ENCODE peak calls at places on chromosome 1, in six cellular contexts. K is left cardiac atrium; G is endothelial cell; T is lower leg skin; M is fibroblast of pulmonary artery; O is Jurkat, Clone E6-1. B is an unnamed sample.

GRCh38 chr1:67683736-67684525 is 1.1 kb upstream of the GADD45A start:
- DNase-seq in T (no peak), K (no peak), G (no peak), O (no peak), M (peak; percentile 38), B (no peak)

GRCh38 chr1:31831397-31832378 is 15.9 kb upstream of the SPOCD1 start:
- DNase-seq in T (no peak), K (no peak), O (no peak), M (no peak), G (no peak), B (no peak)

GRCh38 chr1:8448906-8449661 is 131.2 kb downstream of the SLC45A1 start:
- DNase-seq in T (no peak), M (peak; percentile 33), G (no peak), O (no peak), K (no peak), B (no peak)

GRCh38 chr1:96362623-96363022 is 359.0 kb upstream of the PTBP2 start:
- DNase-seq in M (peak; percentile 96), K (no peak), G (no peak), T (no peak), O (no peak), B (no peak)

GRCh38 chr1:223844962-223845809 is 561 bp downstream of the TP53BP2 start:
- DNase-seq in K (peak; percentile 68), T (peak; percentile 38), G (peak; percentile 64), M (peak; percentile 75), O (no peak), B (peak; percentile 65)

GRCh38 chr1:82392513-82392912 is 591.8 kb downstream of the ADGRL2 start:
- DNase-seq in M (peak; percentile 31), G (no peak), K (no peak), O (no peak), T (no peak), B (no peak)

GRCh38 chr1:180912211-180912800 is 391 bp upstream of the KIAA1614 start:
- DNase-seq in M (peak; percentile 25), G (peak; percentile 36), T (no peak), O (no peak), K (no peak), B (no peak)

GRCh38 chr1:165543651-165544452 is at the start of gene LRRC52:
- DNase-seq in T (no peak), G (no peak), K (peak; percentile 86), O (no peak), M (no peak), B (no peak)

GRCh38 chr1:101960164-101960563 is 36.6 kb downstream of the OLFM3 start:
- DNase-seq in M (no peak), K (no peak), T (no peak), O (no peak), G (no peak), B (no peak)

GRCh38 chr1:55592122-55592521 is 377.0 kb upstream of the USP24 start:
- DNase-seq in T (no peak), K (no peak), O (no peak), M (no peak), G (no peak), B (no peak)

GRCh38 chr1:64536217-64536835 is 66.4 kb downstream of the CACHD1 start:
- DNase-seq in G (no peak), T (no peak), O (no peak), K (no peak), M (no peak), B (no peak)

GRCh38 chr1:244302889-244303609 is 148.7 kb downstream of the ADSS2 start:
- DNase-seq in G (no peak), T (no peak), O (no peak), M (peak; percentile 57), K (no peak), B (no peak)

GRCh38 chr1:115233598-115233997 is 104.5 kb downstream of the NGF start:
- DNase-seq in G (peak; percentile 7), K (no peak), O (no peak), M (no peak), T (no peak), B (no peak)

GRCh38 chr1:89989099-89989498 is 5.8 kb upstream of the ZNF326 start:
- DNase-seq in T (no peak), M (no peak), O (no peak), K (no peak), G (no peak), B (no peak)

GRCh38 chr1:24643362-24644346 is 552 bp downstream of the SRRM1 start:
- DNase-seq in K (no peak), O (peak; percentile 11), T (peak; percentile 29), M (no peak), G (peak; percentile 46), B (peak; percentile 44)

GRCh38 chr1:32063261-32063681 is 9.5 kb upstream of the TMEM39B start:
- DNase-seq in G (no peak), T (no peak), K (no peak), O (peak; percentile 51), M (peak; percentile 78), B (no peak)

GRCh38 chr1:94050263-94050662 is 70.7 kb downstream of the ABCA4 start:
- DNase-seq in T (no peak), G (no peak), M (no peak), O (no peak), K (no peak), B (no peak)

GRCh38 chr1:38334930-38335592 is 288.5 kb upstream of the POU3F1 start:
- DNase-seq in K (no peak), T (no peak), G (no peak), O (no peak), M (no peak), B (no peak)

GRCh38 chr1:167800241-167800640 is 78.5 kb downstream of the MPZL1 start:
- DNase-seq in K (no peak), G (no peak), M (no peak), T (no peak), O (no peak), B (no peak)

GRCh38 chr1:225818229-225818628 is 8.3 kb downstream of the EPHX1 start:
- DNase-seq in G (no peak), M (no peak), T (no peak), O (no peak), K (no peak), B (no peak)

GRCh38 chr1:242205622-242206489 is 207.0 kb upstream of the MAP1LC3C start:
- DNase-seq in G (no peak), K (no peak), T (no peak), M (peak; percentile 0), O (no peak), B (no peak)

GRCh38 chr1:3186526-3186921 is 117.5 kb downstream of the PRDM16 start:
- DNase-seq in M (peak; percentile 18), T (peak; percentile 63), O (no peak), G (no peak), K (peak; percentile 88), B (no peak)

GRCh38 chr1:223210786-223211115 is 67.7 kb upstream of the TLR5 start:
- DNase-seq in G (no peak), M (no peak), T (no peak), O (no peak), K (no peak), B (no peak)

GRCh38 chr1:212946872-212947271 is 3.5 kb upstream of the VASH2 start:
- DNase-seq in M (no peak), O (no peak), T (no peak), K (no peak), G (no peak), B (no peak)

GRCh38 chr1:231460614-231461013 is 38.5 kb upstream of the EGLN1 start:
- DNase-seq in O (peak; percentile 95), K (no peak), M (peak; percentile 11), T (peak; percentile 16), G (no peak), B (peak; percentile 69)

GRCh38 chr1:90359994-90360393 is 357.1 kb downstream of the BARHL2 start:
- DNase-seq in G (no peak), T (no peak), O (no peak), K (no peak), M (no peak), B (no peak)

GRCh38 chr1:82110366-82111254 is 309.9 kb downstream of the ADGRL2 start:
- DNase-seq in M (peak; percentile 46), T (no peak), G (no peak), K (no peak), O (no peak), B (no peak)

GRCh38 chr1:228548788-228549187 is 61.6 kb downstream of the RNF187 start:
- DNase-seq in O (no peak), M (no peak), T (no peak), K (no peak), G (no peak), B (no peak)

GRCh38 chr1:169945171-169945570 is 51.5 kb upstream of the SCYL3 start:
- DNase-seq in M (no peak), O (no peak), T (no peak), G (no peak), K (no peak), B (no peak)

GRCh38 chr1:15186846-15187151 is 33.3 kb downstream of the TMEM51 start:
- DNase-seq in K (no peak), M (no peak), T (no peak), G (no peak), O (no peak), B (no peak)

GRCh38 chr1:228014235-228014930 is 7.6 kb downstream of the WNT3A start:
- DNase-seq in T (no peak), K (no peak), O (no peak), M (peak; percentile 72), G (no peak), B (no peak)

GRCh38 chr1:34915521-34915920 is 13.9 kb downstream of the DLGAP3 start:
- DNase-seq in G (no peak), O (no peak), K (no peak), T (no peak), M (no peak), B (no peak)

GRCh38 chr1:7538033-7538432 is 233.1 kb upstream of the VAMP3 start:
- DNase-seq in T (no peak), M (peak; percentile 32), G (no peak), K (no peak), O (no peak), B (no peak)

GRCh38 chr1:153616144-153616884 is at the start of gene S100A14:
- DNase-seq in T (peak; percentile 76), K (no peak), O (no peak), G (no peak), M (no peak), B (no peak)